ENCODE peak calls at places on chromosomes 7 and 10, in six cellular contexts. U, E, W, N, O and F are unnamed samples. For H3K36me3, the result is how much of the 10 kb centered on the place peaks cover.

GRCh38 chr7:51455948-51456347 is 139.3 kb upstream of the COBL start:
- DNase-seq in W (no peak), E (no peak), N (no peak), U (no peak), O (no peak), F (no peak)

GRCh38 chr7:139828880-139829653 is at the start of gene TBXAS1:
- DNase-seq in N (no peak), E (no peak), W (peak), U (peak), O (no peak), F (no peak)

GRCh38 chr10:36703179-36703578 is 422.2 kb upstream of the ANKRD30A start:
- DNase-seq in U (no peak), E (no peak), O (no peak), W (no peak), N (no peak), F (no peak)

GRCh38 chr7:155986497-155987160 is 174.4 kb upstream of the SHH start:
- DNase-seq in O (no peak), W (no peak), E (no peak), N (peak), U (no peak), F (no peak)

GRCh38 chr7:45885264-45885882 is 2.9 kb upstream of the IGFBP1 start:
- DNase-seq in O (no peak), W (no peak), E (no peak), N (no peak), U (no peak), F (no peak)

GRCh38 chr7:81857385-81857784 is 87.5 kb upstream of the HGF start:
- DNase-seq in E (no peak), U (no peak), O (peak), W (peak), N (no peak), F (no peak)

GRCh38 chr7:158910254-158911053 is 54.1 kb downstream of the DYNC2I1 start:
- DNase-seq in E (no peak), N (no peak), W (peak), U (no peak), O (no peak), F (no peak)

GRCh38 chr10:78494179-78494578 is 460.5 kb downstream of the RPS24 start:
- DNase-seq in W (no peak), E (no peak), O (no peak), N (no peak), U (peak), F (no peak)

GRCh38 chr7:95723583-95724180 is 48.7 kb upstream of the DYNC1I1 start:
- DNase-seq in U (peak), W (peak), N (peak), E (peak), O (peak), F (peak)

GRCh38 chr10:21160116-21160515 is 263.0 kb upstream of the NEBL start:
- DNase-seq in N (no peak), E (no peak), O (no peak), W (no peak), U (no peak), F (no peak)

GRCh38 chr10:21159669-21160068 is 262.6 kb upstream of the NEBL start:
- DNase-seq in W (no peak), U (no peak), N (no peak), O (no peak), E (no peak), F (no peak)

GRCh38 chr10:21162948-21163347 is 265.8 kb upstream of the NEBL start:
- DNase-seq in O (no peak), E (no peak), N (no peak), W (no peak), U (no peak), F (no peak)

GRCh38 chr10:21161090-21161625 is 264.0 kb upstream of the NEBL start:
- DNase-seq in W (no peak), O (no peak), N (no peak), E (peak), U (no peak), F (no peak)

DNA sequence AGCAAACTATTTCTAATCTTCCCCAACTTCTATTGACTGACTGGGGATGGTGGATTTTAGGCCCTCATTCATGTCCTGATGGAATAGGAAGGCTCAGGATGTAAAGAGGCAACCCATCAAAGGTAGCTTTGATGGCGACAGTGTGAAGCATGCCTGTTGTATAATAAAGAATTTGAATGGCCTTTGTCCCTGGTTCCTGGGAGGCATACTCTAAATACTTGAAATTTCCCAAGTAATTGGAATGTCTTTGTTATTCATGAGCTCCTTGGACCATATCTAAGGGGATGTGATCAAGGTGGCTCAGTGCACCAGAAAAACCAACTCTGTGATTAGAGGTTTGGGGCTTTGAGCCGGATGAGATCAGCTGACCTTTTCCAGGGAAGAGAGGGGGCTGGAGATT is 264.5 kb upstream of the NEBL start:
- DNase-seq in E (peak), O (no peak), U (no peak), W (peak), N (no peak), F (peak)
- H4K8ac ChIP-seq in E (no peak), O (no peak), U (no peak), W (no peak), N (no peak), F (no peak)

GRCh38 chr10:119250641-119251314 is 43.4 kb downstream of the GRK5 start:
- DNase-seq in E (no peak), O (peak), N (no peak), U (peak), W (peak), F (no peak)
- H3K4me3 ChIP-seq in E (no peak), O (peak), N (no peak), U (no peak), W (no peak), F (no peak)

GRCh38 chr10:46229144-46229563 is 57.6 kb upstream of the ANTXRL start:
- DNase-seq in N (peak), U (no peak), E (peak), W (peak), O (peak), F (peak)
- H3K36me3 ChIP-seq in N (under half), U (under half), E (under half), W (under half), O (under half), F (under half)

DNA sequence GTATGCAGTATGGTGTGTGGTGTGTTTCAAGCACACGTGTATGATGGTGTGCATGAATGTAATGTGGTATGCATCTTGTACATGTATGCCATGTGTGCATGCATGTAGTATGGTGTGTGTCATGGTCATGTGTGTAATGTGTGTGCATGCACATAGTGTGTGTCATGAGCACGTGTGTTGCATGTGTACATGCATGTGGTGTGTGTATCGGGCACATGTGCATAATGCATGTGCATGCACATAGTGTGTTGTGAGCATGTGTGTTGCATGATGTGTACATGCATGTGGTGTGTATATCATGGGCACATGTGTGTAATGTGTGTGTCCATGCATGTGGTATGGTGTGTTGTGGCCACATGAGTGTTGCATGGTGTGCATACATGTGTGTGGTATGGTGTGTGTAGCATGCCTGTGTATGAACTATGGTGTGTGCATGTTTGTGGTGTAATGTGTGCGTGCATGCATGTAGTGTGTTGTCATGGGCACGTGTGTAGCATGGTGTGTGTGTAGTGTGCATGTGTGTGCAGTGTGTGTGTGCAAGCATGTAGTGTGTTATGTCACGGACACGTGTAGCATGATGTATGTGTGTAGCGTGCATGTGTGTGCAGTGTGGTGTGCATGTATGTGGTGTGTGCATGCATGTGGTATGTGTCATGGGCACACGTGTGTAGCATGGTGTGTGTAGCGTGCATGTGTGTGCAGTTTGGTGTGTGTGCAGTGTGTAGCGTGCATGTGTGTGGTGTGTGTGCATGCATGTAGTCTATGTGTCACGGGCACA is 17.6 kb downstream of the KNDC1 start:
- DNase-seq in O (no peak), N (no peak), E (no peak), W (no peak), U (no peak), F (no peak)
- H4K8ac ChIP-seq in O (no peak), N (no peak), E (peak), W (no peak), U (no peak), F (no peak)

DNA sequence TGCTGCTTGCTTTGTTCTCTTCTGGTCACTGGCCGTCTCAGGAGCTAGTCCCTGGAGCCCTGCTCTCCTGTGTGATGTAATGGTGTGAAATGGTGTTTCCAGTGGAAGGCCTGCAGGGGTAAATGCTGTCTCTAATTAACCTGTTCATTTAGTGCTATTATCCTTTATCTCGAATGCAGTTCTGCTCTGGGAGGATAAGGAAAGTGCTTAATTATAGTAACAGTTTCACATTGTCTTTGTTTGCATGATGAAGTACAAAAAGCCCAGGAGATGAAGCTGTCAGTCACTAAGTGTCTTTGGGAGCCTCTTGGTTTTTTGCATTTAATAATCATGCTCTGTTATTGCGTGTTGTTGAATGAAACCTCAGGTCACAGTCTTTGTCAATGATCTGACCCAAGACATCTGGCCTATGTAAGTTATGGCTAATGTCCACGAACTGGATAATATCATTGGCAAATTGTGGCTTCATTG is 755.3 kb upstream of the GALNT17 start:
- DNase-seq in N (no peak), U (no peak), E (no peak), W (peak), O (no peak), F (no peak)
- H3K4me3 ChIP-seq in N (no peak), U (no peak), E (no peak), W (no peak), O (no peak), F (no peak)

GRCh38 chr10:70729763-70730357 is 55.3 kb downstream of the TBATA start:
- DNase-seq in U (no peak), W (no peak), N (no peak), E (no peak), O (no peak), F (no peak)

GRCh38 chr10:70730955-70731354 is 54.2 kb downstream of the TBATA start:
- DNase-seq in N (no peak), O (no peak), W (no peak), U (no peak), E (no peak), F (no peak)

GRCh38 chr10:70728328-70728727 is 56.0 kb downstream of the ADAMTS14 start:
- DNase-seq in E (no peak), O (no peak), N (no peak), U (no peak), W (no peak), F (no peak)

GRCh38 chr10:70723771-70724170 is 51.5 kb downstream of the ADAMTS14 start:
- DNase-seq in U (no peak), E (no peak), O (no peak), W (no peak), N (no peak), F (no peak)

GRCh38 chr10:70726909-70727495 is 54.7 kb downstream of the ADAMTS14 start:
- DNase-seq in U (no peak), W (no peak), O (no peak), E (no peak), N (no peak), F (no peak)
- H3K36me3 ChIP-seq in U (under half), W (under half), O (half or more), E (under half), N (under half), F (under half)

GRCh38 chr7:68936501-68936900 is 661.8 kb upstream of the AUTS2 start:
- DNase-seq in W (no peak), O (no peak), E (no peak), N (no peak), U (no peak), F (no peak)
- H4K8ac ChIP-seq in W (no peak), O (no peak), E (no peak), N (no peak), U (no peak), F (no peak)

GRCh38 chr10:124070666-124071065 is 22.7 kb downstream of the CHST15 start:
- DNase-seq in U (no peak), N (no peak), O (no peak), W (no peak), E (no peak), F (no peak)

GRCh38 chr10:124072541-124072940 is 20.9 kb downstream of the CHST15 start:
- DNase-seq in W (no peak), O (no peak), E (no peak), N (no peak), U (no peak), F (no peak)

GRCh38 chr10:124071141-124071540 is 22.3 kb downstream of the CHST15 start:
- DNase-seq in W (no peak), N (no peak), E (no peak), U (no peak), O (no peak), F (no peak)

GRCh38 chr10:124073642-124074377 is 19.6 kb downstream of the CHST15 start:
- DNase-seq in W (no peak), N (no peak), U (no peak), O (no peak), E (no peak), F (no peak)

DNA sequence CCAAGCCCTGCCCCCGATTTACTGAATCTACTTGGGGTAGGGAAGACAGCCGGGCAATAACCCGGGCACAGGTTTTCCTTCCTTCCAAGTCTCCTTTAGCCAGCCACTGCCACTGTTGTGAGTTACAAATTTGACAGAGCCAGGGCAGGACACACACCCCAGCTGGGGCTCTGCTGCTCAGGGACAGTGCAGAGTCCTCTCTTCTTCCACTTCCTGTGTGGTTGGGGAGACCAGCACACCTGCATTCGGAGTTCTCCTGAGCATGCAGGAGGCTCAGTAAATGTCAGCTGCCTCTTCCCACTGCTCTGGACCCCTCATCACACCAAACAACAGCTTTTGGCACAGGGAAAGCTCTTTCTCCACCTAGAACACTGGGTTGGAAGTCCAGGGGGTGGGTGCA is 21.3 kb downstream of the CHST15 start:
- DNase-seq in O (no peak), N (no peak), W (no peak), U (no peak), E (no peak), F (no peak)
- H3K4me3 ChIP-seq in O (no peak), N (no peak), W (no peak), U (no peak), E (no peak), F (no peak)

DNA sequence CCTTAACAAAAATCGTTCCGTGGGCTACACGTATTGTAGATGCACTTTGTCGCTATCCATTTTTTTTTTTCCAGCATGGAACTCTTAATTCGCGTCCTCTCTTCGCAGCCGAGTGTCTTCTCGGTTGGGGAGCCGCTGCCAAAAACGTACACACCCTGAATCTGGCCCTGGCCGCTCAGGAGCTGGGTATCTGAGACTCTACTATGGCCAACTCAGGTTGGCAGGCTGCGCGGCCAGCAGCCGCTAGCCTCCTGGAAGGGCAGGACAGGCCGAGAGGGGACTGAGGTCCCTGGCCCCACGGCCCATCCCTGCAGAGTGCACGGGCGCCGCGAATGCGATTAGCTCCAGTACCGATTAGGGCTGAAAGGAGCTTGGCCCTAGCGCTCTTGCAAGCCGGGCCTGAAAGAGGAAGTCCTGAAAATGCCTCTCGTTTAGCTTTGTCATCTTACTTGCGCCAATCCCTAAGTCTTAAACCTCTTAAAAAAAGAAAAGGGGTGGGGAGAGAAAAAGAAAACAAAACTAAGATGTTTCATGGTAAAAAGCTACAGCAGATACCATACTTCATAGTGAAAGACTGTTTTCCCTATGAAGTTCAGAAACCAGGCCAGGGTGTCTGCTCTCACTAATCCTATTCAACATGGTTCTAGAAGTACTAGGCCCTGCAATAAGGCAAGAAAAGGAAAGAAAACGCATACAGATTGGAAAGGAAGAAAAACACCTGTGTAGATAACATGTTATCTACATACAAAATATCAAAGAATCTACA is 113.2 kb upstream of the RHEB start:
- DNase-seq in N (peak), W (peak), U (peak), E (peak), O (peak), F (peak)
- H3K36me3 ChIP-seq in N (under half), W (under half), U (under half), E (under half), O (under half), F (under half)